ENCODE peak calls at places on chromosome 10, in five cellular contexts. J is foreskin fibroblast, B is heart left ventricle, F is PC-9, M is tibial artery. R is an unnamed sample.

GRCh38 chr10:68756246-68756645 is 35.2 kb downstream of the CCAR1 start:
- DNase-seq in F (no peak), J (no peak), M (no peak), B (no peak), R (no peak)

GRCh38 chr10:113960617-113961260 is 82.9 kb upstream of the ADRB1 start:
- DNase-seq in M (no peak), F (peak), J (no peak), B (no peak), R (no peak)

GRCh38 chr10:36608251-36608650 is 517.1 kb upstream of the ANKRD30A start:
- DNase-seq in B (no peak), M (no peak), J (peak), F (no peak), R (peak)

GRCh38 chr10:92750788-92751533 is 61.2 kb downstream of the HHEX start:
- DNase-seq in F (no peak), M (no peak), J (peak), B (no peak), R (no peak)

GRCh38 chr10:49601857-49602256 is 8.3 kb upstream of the SLC18A3 start:
- DNase-seq in B (no peak), J (no peak), F (no peak), M (peak), R (no peak)

GRCh38 chr10:70540789-70541360 is 61.7 kb downstream of the PRF1 start:
- DNase-seq in M (no peak), F (no peak), B (peak), J (no peak), R (no peak)

GRCh38 chr10:114767589-114768393 is 53.8 kb upstream of the FHIP2A start:
- DNase-seq in B (peak), F (no peak), J (peak), M (no peak), R (no peak)

GRCh38 chr10:67114945-67115344 is 189.1 kb downstream of the LRRTM3 start:
- DNase-seq in B (no peak), J (no peak), M (no peak), F (no peak), R (no peak)

GRCh38 chr10:118531105-118531851 is 64.2 kb downstream of the PRLHR start:
- DNase-seq in J (peak), B (no peak), F (no peak), M (no peak), R (no peak)

GRCh38 chr10:80359644-80360043 is 3.1 kb downstream of the DYDC2 start:
- DNase-seq in M (no peak), B (peak), J (no peak), F (no peak), R (no peak)

GRCh38 chr10:107616463-107617131 is 452.1 kb upstream of the SORCS1 start:
- DNase-seq in B (no peak), M (no peak), F (no peak), J (peak), R (no peak)

GRCh38 chr10:103982639-103983038 is 15.7 kb downstream of the SLK start:
- DNase-seq in B (no peak), J (peak), F (no peak), M (no peak), R (no peak)

GRCh38 chr10:88759366-88760101 is at the start of gene LIPN:
- DNase-seq in M (no peak), B (no peak), J (no peak), F (no peak), R (no peak)

GRCh38 chr10:34333513-34333912 is 481.6 kb downstream of the PARD3 start:
- DNase-seq in B (no peak), F (no peak), M (no peak), J (peak), R (peak)

GRCh38 chr10:71713135-71714040 is 6.2 kb downstream of the C10orf105 start:
- DNase-seq in B (peak), J (peak), M (peak), F (peak), R (peak)

GRCh38 chr10:100886099-100886498 is 26.7 kb upstream of the SLF2 start:
- DNase-seq in F (no peak), B (no peak), M (no peak), J (no peak), R (no peak)

GRCh38 chr10:72254891-72255568 is 18.7 kb upstream of the DDIT4 start:
- DNase-seq in J (peak), F (peak), M (peak), B (peak), R (no peak)

GRCh38 chr10:77836299-77836820 is 90.2 kb downstream of the DLG5 start:
- DNase-seq in B (no peak), J (peak), M (no peak), F (peak), R (no peak)

GRCh38 chr10:101221479-101222246 is 7.6 kb downstream of the LBX1 start:
- DNase-seq in M (no peak), F (no peak), B (no peak), J (no peak), R (no peak)

GRCh38 chr10:130932326-130933007 is 379.1 kb downstream of the TCERG1L start:
- DNase-seq in B (no peak), F (no peak), M (no peak), J (no peak), R (no peak)

GRCh38 chr10:66307826-66308225 is 618.0 kb upstream of the LRRTM3 start:
- DNase-seq in J (no peak), M (no peak), F (no peak), B (no peak), R (no peak)

GRCh38 chr10:22805304-22805703 is 90.9 kb upstream of the PIP4K2A start:
- DNase-seq in J (peak), B (no peak), M (no peak), F (no peak), R (no peak)

GRCh38 chr10:23344251-23344841 is at the start of gene C10orf67:
- DNase-seq in F (peak), M (no peak), J (peak), B (peak), R (no peak)

GRCh38 chr10:65701168-65701776 is 1224.6 kb upstream of the LRRTM3 start:
- DNase-seq in B (no peak), M (no peak), F (no peak), J (no peak), R (no peak)

GRCh38 chr10:97119058-97119832 is 66.5 kb downstream of the SLIT1 start:
- DNase-seq in F (no peak), J (no peak), B (no peak), M (no peak), R (no peak)

GRCh38 chr10:727162-727790 is 37.8 kb upstream of the DIP2C start:
- DNase-seq in F (no peak), J (no peak), M (no peak), B (no peak), R (no peak)

GRCh38 chr10:58516118-58516517 is 3.4 kb downstream of the BICC1 start:
- DNase-seq in M (no peak), B (no peak), J (no peak), F (no peak), R (no peak)
- H3K4me3 ChIP-seq in M (no peak), B (no peak), J (peak), F (no peak), R (no peak)

GRCh38 chr10:62528441-62528840 is 154.3 kb downstream of the ZNF365 start:
- DNase-seq in F (no peak), J (no peak), M (no peak), B (no peak), R (no peak)

DNA sequence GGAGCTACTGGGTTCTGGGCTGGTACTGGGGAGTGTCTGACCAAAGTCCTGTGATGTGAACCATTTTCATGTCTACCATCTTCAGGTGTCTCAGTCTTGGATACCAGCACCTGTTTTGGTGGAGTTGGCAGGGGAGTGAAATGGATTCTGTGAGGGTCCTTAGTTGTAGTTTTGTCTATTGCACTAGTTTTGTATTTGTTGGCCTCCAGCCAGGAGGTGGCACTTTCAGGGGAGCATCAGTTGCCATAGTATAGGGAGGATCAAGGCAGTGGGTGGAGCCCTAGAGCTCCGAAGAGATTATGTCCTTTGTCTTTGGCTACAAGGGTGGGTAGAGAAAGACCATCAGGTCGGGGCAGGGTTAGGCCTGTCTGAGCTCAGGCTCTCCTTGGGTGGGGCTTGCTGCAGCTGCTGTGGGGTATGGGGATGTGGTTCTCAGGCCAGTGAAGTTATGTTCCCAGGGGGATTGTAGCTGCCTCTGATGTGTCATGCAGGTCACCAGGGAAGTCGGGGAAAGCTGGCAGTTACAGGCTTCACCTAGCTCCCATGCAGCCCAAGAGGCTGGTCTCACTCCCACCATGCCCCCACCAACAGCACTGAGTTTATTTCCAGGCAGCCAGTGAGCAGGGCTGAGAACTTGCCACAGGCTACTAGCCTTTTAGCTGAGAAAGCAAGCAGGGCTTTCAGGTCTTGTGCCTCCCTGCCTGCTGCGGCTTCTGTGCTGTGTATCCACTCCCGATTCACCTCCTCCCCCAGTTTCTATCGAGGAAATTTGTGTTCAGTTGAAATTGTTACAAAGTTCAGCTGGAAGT is 153.1 kb downstream of the ZNF365 start:
- DNase-seq in B (no peak), M (peak), F (no peak), J (no peak), R (no peak)
- H3K4me3 ChIP-seq in B (no peak), M (no peak), F (no peak), J (no peak), R (no peak)

DNA sequence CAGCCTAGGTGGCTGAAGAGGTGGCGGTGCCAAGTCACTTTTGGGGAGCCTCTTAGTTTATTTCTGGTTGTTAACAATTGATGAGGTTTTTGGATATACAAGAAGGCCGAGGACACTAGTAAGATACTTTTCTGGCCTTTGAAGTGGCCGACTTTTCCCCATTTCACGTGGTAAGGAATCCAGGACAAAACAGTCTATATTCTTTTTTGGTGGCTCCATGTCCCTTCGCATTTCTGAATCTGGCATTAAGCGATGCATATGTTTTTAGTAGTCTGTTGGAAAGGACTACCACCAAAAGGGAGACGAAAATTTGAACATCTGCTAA is 1.4 kb downstream of the MLLT10 start:
- DNase-seq in B (no peak), M (no peak), F (no peak), J (no peak), R (no peak)
- H3K4me3 ChIP-seq in B (peak), M (peak), F (no peak), J (peak), R (peak)

DNA sequence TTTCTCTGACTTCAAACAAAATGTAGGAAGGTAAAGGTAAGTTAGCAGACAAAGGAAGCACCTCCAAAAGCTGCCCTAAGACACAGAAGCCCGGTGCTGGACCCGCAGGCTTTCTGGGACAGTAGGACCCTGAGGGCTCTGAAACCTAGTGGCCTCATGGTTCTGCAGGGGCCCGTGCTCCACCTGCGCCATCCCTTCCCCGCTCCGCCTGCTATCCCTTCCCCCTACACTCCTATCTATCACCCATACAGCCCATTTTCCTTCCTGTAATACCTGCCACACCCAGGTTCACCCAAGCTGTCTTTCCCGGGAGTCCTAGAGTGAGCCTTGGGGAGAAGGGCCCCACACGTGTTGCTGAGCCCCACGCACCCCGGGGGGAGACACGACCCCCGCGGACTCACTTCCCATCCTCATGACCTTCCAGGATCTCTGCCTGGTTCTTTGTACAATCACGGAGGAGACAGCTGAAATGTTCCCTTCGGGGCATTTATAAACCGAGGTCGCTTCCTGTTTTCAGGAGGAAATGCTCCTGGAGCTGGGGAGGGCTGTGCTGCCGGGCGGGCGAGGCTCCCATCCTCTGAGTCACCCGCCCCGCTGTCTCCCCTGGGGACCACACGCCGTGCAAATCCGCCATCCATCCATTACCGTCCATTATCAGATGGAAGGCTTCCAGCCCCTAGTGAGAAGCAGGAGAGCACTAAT is 251.7 kb upstream of the PITRM1 start:
- DNase-seq in F (no peak), M (no peak), B (peak), J (no peak), R (no peak)
- H3K4me3 ChIP-seq in F (no peak), M (no peak), B (no peak), J (no peak), R (no peak)

DNA sequence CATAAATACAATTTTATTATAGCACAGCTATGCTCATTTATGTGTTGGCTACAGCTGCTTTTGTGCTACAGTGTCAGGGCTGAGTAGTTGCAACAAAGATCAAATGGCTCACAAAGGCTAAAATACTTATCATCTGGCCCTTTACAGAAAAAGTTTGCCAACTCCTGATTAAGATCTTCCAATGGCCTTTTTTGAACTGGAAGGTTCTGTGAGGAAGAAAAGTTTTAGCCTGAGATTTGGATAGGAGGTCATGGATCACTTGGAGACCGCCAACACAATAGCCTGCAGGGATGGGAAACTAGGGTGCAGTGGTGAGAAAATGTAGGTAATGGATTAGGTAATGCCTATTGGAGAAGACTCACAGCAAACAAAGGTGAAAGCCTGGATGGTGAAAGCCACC is 169.8 kb downstream of the NOC3L start:
- DNase-seq in F (no peak), B (no peak), J (peak), M (no peak), R (no peak)
- H3K4me3 ChIP-seq in F (no peak), B (no peak), J (no peak), M (no peak), R (no peak)

GRCh38 chr10:6516277-6516676 is 63.8 kb downstream of the PRKCQ start:
- DNase-seq in B (no peak), J (no peak), M (no peak), F (no peak), R (no peak)
- H3K4me3 ChIP-seq in B (no peak), J (no peak), M (no peak), F (no peak), R (no peak)

DNA sequence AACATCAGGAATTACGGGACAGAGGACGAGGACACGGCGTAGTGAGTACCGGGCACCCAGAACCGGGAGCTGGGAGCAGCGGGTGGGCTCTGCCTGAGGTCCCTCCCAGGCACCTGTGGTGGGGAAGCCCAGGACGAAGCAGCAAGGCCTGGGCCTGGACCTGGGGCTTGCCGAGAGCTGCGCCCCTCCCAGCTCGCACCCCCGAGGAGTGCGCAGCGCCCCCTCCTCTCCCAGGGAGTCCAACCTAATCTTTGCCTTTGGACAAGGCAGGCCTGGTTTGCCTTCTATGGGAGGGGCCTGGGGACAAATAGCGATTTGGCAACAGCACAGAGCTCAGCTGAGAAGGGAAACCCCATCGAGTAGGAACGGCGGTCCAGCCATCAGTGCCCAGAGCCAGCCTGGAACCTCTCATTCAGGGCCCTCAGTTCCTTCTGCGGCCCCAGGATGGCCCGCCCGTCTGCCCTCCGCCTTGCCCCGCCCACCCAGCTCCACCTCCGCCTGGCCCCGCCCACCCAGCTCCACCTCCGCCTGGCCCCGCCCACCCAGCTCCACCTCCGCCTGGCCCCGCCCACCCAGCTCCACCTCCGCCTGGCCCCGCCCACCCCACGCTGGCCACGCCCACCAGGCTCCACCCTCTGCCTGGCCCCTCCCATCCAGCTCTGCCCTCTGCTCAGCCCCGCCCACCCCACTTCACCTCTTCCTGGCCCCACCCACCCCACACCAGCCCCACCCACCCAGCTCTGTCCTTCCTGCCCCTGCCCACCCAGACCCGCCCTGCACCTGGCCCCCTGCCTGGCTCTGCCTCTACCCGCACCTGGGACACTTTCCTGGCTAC is 32.5 kb upstream of the KNDC1 start:
- DNase-seq in J (no peak), B (peak), F (no peak), M (peak), R (no peak)
- H3K4me3 ChIP-seq in J (no peak), B (no peak), F (no peak), M (no peak), R (no peak)

DNA sequence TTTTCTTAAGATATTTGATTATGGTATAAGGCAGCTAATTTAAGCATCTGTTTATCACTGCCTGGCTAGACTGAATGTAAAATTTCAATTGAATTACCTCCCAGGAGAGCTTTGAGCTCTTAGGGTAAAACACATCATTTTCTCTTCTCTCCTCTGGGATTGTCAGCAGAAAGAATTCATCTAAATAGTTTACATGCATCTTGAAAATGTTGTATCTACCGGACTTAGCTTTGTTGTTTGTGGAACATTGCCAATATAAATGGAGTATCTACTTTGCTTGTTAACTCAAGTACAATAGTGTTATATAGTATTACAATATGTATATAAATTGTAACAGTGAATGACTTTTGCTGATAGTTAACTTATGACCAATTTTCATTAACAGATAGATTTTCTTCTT is 73.3 kb downstream of the TAF3 start:
- DNase-seq in B (no peak), M (no peak), J (peak), F (no peak), R (no peak)
- H3K4me3 ChIP-seq in B (no peak), M (no peak), J (no peak), F (no peak), R (no peak)

GRCh38 chr10:123888751-123889150 is 2.9 kb downstream of the CPXM2 start:
- DNase-seq in F (no peak), J (no peak), B (no peak), M (no peak), R (no peak)
- H3K4me3 ChIP-seq in F (no peak), J (no peak), B (no peak), M (no peak), R (no peak)

GRCh38 chr10:75476569-75476968 is 45.1 kb downstream of the LRMDA start:
- DNase-seq in M (no peak), F (no peak), J (no peak), B (no peak), R (no peak)
- H3K4me3 ChIP-seq in M (no peak), F (no peak), J (no peak), B (no peak), R (no peak)